ENCODE peak calls at places on chromosomes 4 and X, in five cellular contexts. W, E, U, B and Y are unnamed samples.
A peak's percentile ranks its signal among the peaks of the same experiment; 100 is the strongest.

GRCh38 chr4:18932940-18933339 is 911.4 kb upstream of the LCORL start:
- DNase-seq in E (no peak), U (no peak), W (no peak), B (no peak), Y (no peak)

GRCh38 chr4:1172228-1172851 is at the start of gene SPON2:
- DNase-seq in E (no peak), U (no peak), W (peak; percentile 81), B (no peak), Y (peak; percentile 26)

GRCh38 chrX:78131117-78131516 is 8.3 kb downstream of the TAF9B start:
- DNase-seq in E (no peak), U (no peak), B (no peak), W (no peak), Y (no peak)

GRCh38 chrX:102840871-102841705 is 96.0 kb upstream of the RAB40AL start:
- DNase-seq in E (peak; percentile 43), W (peak; percentile 31), U (peak; percentile 6), B (no peak), Y (peak; percentile 5)

GRCh38 chrX:10239611-10240064 is 82.9 kb downstream of the CLCN4 start:
- DNase-seq in E (peak; percentile 84), W (peak; percentile 55), U (peak; percentile 50), B (no peak), Y (peak; percentile 75)

GRCh38 chrX:154855256-154855655 is 20.8 kb upstream of the SMIM9 start:
- DNase-seq in B (no peak), W (no peak), U (no peak), E (no peak), Y (no peak)

GRCh38 chr4:168604496-168605373 is 107.9 kb downstream of the PALLD start:
- DNase-seq in E (peak; percentile 73), U (peak; percentile 74), W (peak; percentile 91), B (no peak), Y (peak; percentile 94)

GRCh38 chrX:121851033-121851432 is 803.6 kb downstream of the GLUD2 start:
- DNase-seq in W (peak; percentile 79), B (no peak), E (no peak), U (peak; percentile 63), Y (no peak)

GRCh38 chrX:25067271-25068172 is 51.8 kb upstream of the ARX start:
- DNase-seq in E (no peak), B (no peak), U (no peak), W (no peak), Y (no peak)

GRCh38 chr4:66639361-66639760 is 905.9 kb downstream of the CENPC start:
- DNase-seq in W (peak; percentile 19), U (no peak), E (no peak), B (no peak), Y (no peak)

GRCh38 chr4:24511371-24512063 is 72.8 kb downstream of the DHX15 start:
- DNase-seq in W (peak; percentile 25), U (no peak), B (no peak), E (no peak), Y (peak; percentile 36)

GRCh38 chrX:150364347-150365050 is 1.4 kb downstream of the MAMLD1 start:
- DNase-seq in E (no peak), W (no peak), U (no peak), B (no peak), Y (no peak)

GRCh38 chrX:20514358-20514757 is 247.6 kb upstream of the RPS6KA3 start:
- DNase-seq in W (peak; percentile 65), E (peak; percentile 84), U (peak; percentile 78), B (no peak), Y (peak; percentile 68)

GRCh38 chrX:138761380-138761779 is 49.9 kb upstream of the FGF13 start:
- DNase-seq in U (no peak), W (no peak), B (no peak), E (no peak), Y (no peak)